ENCODE peak calls at places on chromosome 9, in six cellular contexts. K is A549, E is cardiac muscle cell, B is BE2C, S is HCT116, O is prostate gland. G is an unnamed sample.

GRCh38 chr9:36937951-36938350 is 96.1 kb downstream of the PAX5 start:
- DNase-seq in S (no peak), B (no peak), K (no peak), O (no peak), E (no peak), G (no peak)

GRCh38 chr9:27426717-27427645 is 97.1 kb upstream of the IFNK start:
- DNase-seq in O (no peak), S (no peak), K (peak; percentile 86), E (peak; percentile 50), B (no peak), G (no peak)

GRCh38 chr9:4116708-4117460 is 183.0 kb downstream of the GLIS3 start:
- DNase-seq in E (no peak), K (no peak), B (no peak), O (peak; percentile 20), S (no peak), G (no peak)

GRCh38 chr9:135039266-135039870 is 48.1 kb upstream of the OLFM1 start:
- DNase-seq in E (no peak), K (no peak), B (no peak), S (no peak), O (no peak), G (peak; percentile 50)

GRCh38 chr9:134210908-134211810 is 46.8 kb upstream of the RNU6ATAC start:
- DNase-seq in S (no peak), K (no peak), O (peak; percentile 81), B (peak; percentile 3), E (no peak), G (peak; percentile 78)

GRCh38 chr9:95268681-95269080 is 48.8 kb downstream of the FANCC start:
- DNase-seq in O (peak; percentile 11), S (peak; percentile 10), E (peak; percentile 77), B (peak; percentile 91), K (peak; percentile 63), G (no peak)

GRCh38 chr9:36486933-36487481 is 85.7 kb upstream of the MELK start:
- DNase-seq in K (peak; percentile 16), S (no peak), B (peak; percentile 61), O (peak; percentile 11), E (no peak), G (peak; percentile 72)

GRCh38 chr9:127793093-127793708 is 7.4 kb downstream of the CDK9 start:
- DNase-seq in E (no peak), O (no peak), B (no peak), K (no peak), S (no peak), G (no peak)

GRCh38 chr9:37925786-37926736 is 22.1 kb upstream of the SLC25A51 start:
- DNase-seq in O (no peak), B (no peak), S (no peak), E (no peak), K (no peak), G (no peak)

GRCh38 chr9:93942176-93942575 is 13.0 kb downstream of the BARX1 start:
- DNase-seq in K (no peak), S (no peak), E (no peak), B (no peak), O (no peak), G (no peak)

GRCh38 chr9:134441227-134442086 is 115.2 kb downstream of the RXRA start:
- DNase-seq in S (no peak), E (no peak), B (no peak), K (no peak), O (no peak), G (no peak)

GRCh38 chr9:4855861-4856260 is 63.1 kb downstream of the RCL1 start:
- DNase-seq in S (no peak), B (peak; percentile 37), E (no peak), K (no peak), O (no peak), G (peak; percentile 76)

GRCh38 chr9:29214702-29215248 is 1641.5 kb upstream of the C9orf72 start:
- DNase-seq in O (no peak), K (no peak), E (peak; percentile 18), B (peak; percentile 14), S (no peak), G (peak; percentile 48)

GRCh38 chr9:95461448-95462381 is 55.1 kb downstream of the PTCH1 start:
- DNase-seq in O (no peak), S (no peak), B (no peak), K (no peak), E (no peak), G (no peak)

GRCh38 chr9:36862206-36863145 is 171.6 kb downstream of the PAX5 start:
- DNase-seq in E (peak; percentile 67), S (peak; percentile 38), B (peak; percentile 51), O (no peak), K (peak; percentile 55), G (peak; percentile 38)

GRCh38 chr9:81146684-81147337 is 542.5 kb downstream of the TLE1 start:
- DNase-seq in B (no peak), K (peak; percentile 19), E (no peak), O (no peak), S (no peak), G (no peak)

GRCh38 chr9:8826281-8826680 is 1026.7 kb upstream of the DMAC1 start:
- DNase-seq in E (no peak), S (no peak), K (no peak), B (no peak), O (no peak), G (no peak)

GRCh38 chr9:78695521-78695920 is 398.6 kb downstream of the PSAT1 start:
- DNase-seq in K (no peak), E (no peak), B (no peak), O (no peak), S (no peak), G (peak; percentile 42)

GRCh38 chr9:21653589-21653988 is 148.8 kb upstream of the MTAP start:
- DNase-seq in K (no peak), E (no peak), S (no peak), O (no peak), B (no peak), G (no peak)

GRCh38 chr9:33439731-33440130 is 7.7 kb downstream of the AQP3 start:
- DNase-seq in O (no peak), B (no peak), E (no peak), S (no peak), K (no peak), G (no peak)

GRCh38 chr9:136081113-136081825 is 13.8 kb downstream of the NACC2 start:
- DNase-seq in O (no peak), B (peak; percentile 22), E (no peak), K (no peak), S (no peak), G (peak; percentile 48)

DNA sequence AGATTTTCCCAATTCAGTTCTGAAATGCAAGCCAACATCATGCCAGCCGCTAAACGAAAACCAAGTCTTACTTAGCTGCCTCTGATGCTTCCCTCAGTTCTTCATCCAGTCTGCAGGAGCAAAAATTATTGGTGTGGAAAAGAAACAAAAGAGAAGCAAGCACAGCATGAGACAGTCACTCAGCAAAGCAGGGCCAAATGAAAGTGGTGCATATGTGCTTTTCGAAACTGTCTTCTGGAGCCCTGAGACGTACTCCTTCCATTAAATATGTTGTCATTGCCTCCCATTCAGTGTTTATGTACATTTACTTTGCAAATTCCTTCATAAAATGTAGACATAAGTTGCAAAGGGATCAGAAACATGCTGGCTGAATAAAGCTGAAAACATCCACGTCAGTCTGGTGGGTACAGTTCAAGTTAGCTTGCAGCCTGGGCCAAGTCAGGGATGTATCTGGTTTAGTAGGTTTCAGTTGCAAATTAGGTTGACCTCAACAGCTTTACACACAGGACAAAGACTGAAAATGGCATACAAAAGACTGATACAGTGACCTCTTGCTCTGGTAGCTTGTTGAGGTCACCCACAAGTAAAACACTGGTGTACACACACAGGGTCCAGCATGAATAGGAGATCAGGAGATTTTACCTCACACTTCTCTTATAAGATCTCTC is 139.7 kb upstream of the PCA3 start:
- DNase-seq in O (no peak), E (no peak), K (no peak), S (no peak), B (no peak), G (no peak)
- H3K4me1 ChIP-seq in O (no peaks in the 10 kb centered on the region), E (peaks cover 12% of the 10 kb centered on the region), K (no peaks in the 10 kb centered on the region), S (no peaks in the 10 kb centered on the region), B (no peaks in the 10 kb centered on the region), G (no peaks in the 10 kb centered on the region)

DNA sequence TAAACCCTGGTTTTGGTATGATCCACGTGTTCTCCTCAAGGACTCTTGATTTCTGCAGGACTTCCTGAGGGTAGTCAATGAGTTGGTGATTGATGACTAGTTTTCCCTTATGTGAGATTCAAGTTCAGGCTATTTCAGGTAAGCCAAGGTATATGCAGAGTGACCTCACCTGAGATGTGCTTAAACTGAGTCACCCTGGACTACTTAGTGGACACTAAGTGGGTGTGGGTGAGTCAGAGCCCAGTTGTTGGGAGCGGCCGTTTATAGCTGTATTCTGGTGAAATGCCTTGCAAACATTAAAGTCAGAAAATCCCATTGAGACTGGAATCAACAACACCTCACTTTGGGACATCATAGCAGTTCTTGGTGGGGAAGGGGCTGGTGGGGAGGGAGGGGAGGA is 62.9 kb downstream of the SLC28A3 start:
- DNase-seq in S (peak; percentile 67), E (no peak), K (no peak), O (no peak), B (no peak), G (no peak)
- H3K9me3 ChIP-seq in S (no peaks in the 10 kb centered on the region), E (no peaks in the 10 kb centered on the region), K (no peaks in the 10 kb centered on the region), O (no peaks in the 10 kb centered on the region), B (no peaks in the 10 kb centered on the region), G (peaks cover 2% of the 10 kb centered on the region)

DNA sequence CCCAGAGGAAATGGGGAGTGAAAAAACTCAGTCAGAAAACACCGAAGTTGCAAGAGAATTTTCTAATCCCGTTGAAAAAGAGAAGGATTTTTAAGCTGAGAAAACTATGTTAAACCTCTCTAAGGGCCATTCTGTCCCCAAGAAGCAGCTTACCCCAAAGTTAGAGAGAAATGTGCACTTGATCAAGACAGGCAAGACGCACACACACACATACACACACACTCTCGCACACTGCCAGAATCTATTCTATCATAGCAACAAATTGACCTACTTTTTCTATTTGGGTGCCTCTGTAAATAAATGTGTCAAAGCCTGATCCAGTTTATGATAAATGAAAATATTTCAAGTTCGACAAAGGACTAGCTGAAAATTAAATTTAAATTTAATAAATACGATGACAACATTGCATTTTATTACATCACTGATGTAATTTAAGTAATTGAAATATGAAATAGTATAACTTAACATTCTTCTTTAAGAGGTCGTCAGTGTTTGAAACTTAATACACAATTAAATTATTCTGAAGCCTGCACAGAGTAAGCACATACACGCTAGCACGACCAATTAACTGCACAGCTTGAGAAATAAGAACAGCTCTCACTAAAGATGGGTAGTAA is 5.9 kb downstream of the NFIL3 start:
- DNase-seq in O (peak; percentile 3), B (no peak), E (no peak), S (no peak), K (no peak), G (no peak)
- H3K4me1 ChIP-seq in O (peaks cover 2% of the 10 kb centered on the region), B (no peaks in the 10 kb centered on the region), E (peaks cover 6% of the 10 kb centered on the region), S (peaks cover 34% of the 10 kb centered on the region), K (peaks cover 68% of the 10 kb centered on the region), G (peaks cover 5% of the 10 kb centered on the region)

GRCh38 chr9:109799141-109799540 is 19.1 kb downstream of the PALM2AKAP2 start:
- DNase-seq in B (no peak), K (no peak), S (no peak), O (no peak), E (no peak), G (no peak)
- H3K9me3 ChIP-seq in B (no peaks in the 10 kb centered on the region), K (no peaks in the 10 kb centered on the region), S (no peaks in the 10 kb centered on the region), O (no peaks in the 10 kb centered on the region), E (no peaks in the 10 kb centered on the region), G (no peaks in the 10 kb centered on the region)

GRCh38 chr9:88777498-88778312 is 213.6 kb upstream of the S1PR3 start:
- DNase-seq in K (no peak), B (no peak), S (no peak), E (no peak), O (no peak), G (peak; percentile 60)
- H3K4me1 ChIP-seq in K (peaks cover 75% of the 10 kb centered on the region), B (peaks cover 4% of the 10 kb centered on the region), S (no peaks in the 10 kb centered on the region), E (no peaks in the 10 kb centered on the region), O (peaks cover 4% of the 10 kb centered on the region), G (peaks cover 7% of the 10 kb centered on the region)

DNA sequence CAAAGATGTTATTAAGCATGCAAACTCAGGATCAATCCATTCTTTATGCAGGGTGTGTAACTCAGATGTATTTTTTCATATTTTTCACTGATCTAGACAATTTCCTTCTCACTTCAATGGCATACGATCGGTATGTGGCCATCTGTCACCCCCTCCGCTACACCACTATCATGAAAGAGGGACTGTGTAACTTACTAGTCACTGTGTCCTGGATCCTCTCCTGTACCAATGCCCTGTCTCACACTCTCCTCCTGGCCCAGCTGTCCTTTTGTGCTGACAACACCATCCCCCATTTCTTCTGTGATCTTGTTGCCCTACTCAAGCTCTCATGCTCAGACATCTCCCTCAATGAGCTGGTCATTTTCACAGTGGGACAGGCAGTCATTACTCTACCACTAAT is 435 bp downstream of the OR1J4 start:
- DNase-seq in K (no peak), B (no peak), E (no peak), S (no peak), O (no peak), G (no peak)
- H3K9me3 ChIP-seq in K (no peaks in the 10 kb centered on the region), B (no peaks in the 10 kb centered on the region), E (no peaks in the 10 kb centered on the region), S (no peaks in the 10 kb centered on the region), O (no peaks in the 10 kb centered on the region), G (no peaks in the 10 kb centered on the region)

G was measured in aorta.